ENCODE peak calls at places on chromosomes 7 and 10, in six cellular contexts. W is transverse colon, D is HCT116, Q is body of pancreas, Y is IMR-90, K is tibial nerve. A is an unnamed sample.

GRCh38 chr7:45865594-45866410 is 7.1 kb downstream of the CCDC201 start:
- DNase-seq in W (no peak), D (no peak), Q (no peak), Y (peak), K (no peak), A (no peak)

GRCh38 chr10:123009105-123009805 is 449 bp downstream of the ACADSB start:
- DNase-seq in W (peak), D (no peak), Q (peak), Y (no peak), K (peak), A (peak)

GRCh38 chr7:71497233-71497946 is 365.4 kb downstream of the GALNT17 start:
- DNase-seq in W (no peak), D (no peak), Q (no peak), Y (no peak), K (peak), A (no peak)

GRCh38 chr10:69180525-69181204 is 631 bp downstream of the SUPV3L1 start:
- DNase-seq in W (no peak), D (no peak), Q (no peak), Y (peak), K (no peak), A (peak)

GRCh38 chr7:128302110-128302509 is 41.6 kb downstream of the RBM28 start:
- DNase-seq in W (no peak), D (no peak), Q (no peak), Y (no peak), K (no peak), A (no peak)

GRCh38 chr10:17326377-17326776 is 98.3 kb downstream of the VIM start:
- DNase-seq in W (no peak), D (no peak), Q (no peak), Y (no peak), K (no peak), A (no peak)

GRCh38 chr7:87220026-87220733 is 648 bp upstream of the TMEM243 start:
- DNase-seq in W (peak), D (peak), Q (peak), Y (peak), K (peak), A (peak)

GRCh38 chr7:81529785-81530184 is 240.1 kb downstream of the HGF start:
- DNase-seq in W (no peak), D (no peak), Q (no peak), Y (no peak), K (no peak), A (no peak)

GRCh38 chr10:24288581-24288980 is 79.6 kb downstream of the KIAA1217 start:
- DNase-seq in W (no peak), D (no peak), Q (no peak), Y (no peak), K (no peak), A (no peak)

GRCh38 chr7:131238260-131238940 is 89.3 kb upstream of the MKLN1 start:
- DNase-seq in W (no peak), D (no peak), Q (no peak), Y (peak), K (no peak), A (no peak)

GRCh38 chr7:15084368-15084767 is 181.8 kb upstream of the DGKB start:
- DNase-seq in W (no peak), D (no peak), Q (no peak), Y (no peak), K (no peak), A (no peak)

GRCh38 chr10:91603931-91604331 is 28.9 kb downstream of the PPP1R3C start:
- DNase-seq in W (no peak), D (no peak), Q (peak), Y (no peak), K (no peak), A (no peak)

GRCh38 chr10:3873728-3874461 is 88.9 kb upstream of the KLF6 start:
- DNase-seq in W (no peak), D (peak), Q (no peak), Y (peak), K (no peak), A (peak)

GRCh38 chr10:45181483-45181882 is 133.9 kb downstream of the OR13A1 start:
- DNase-seq in W (no peak), D (no peak), Q (no peak), Y (peak), K (no peak), A (no peak)

GRCh38 chr7:41955475-41956243 is 252.8 kb upstream of the INHBA start:
- DNase-seq in W (peak), D (no peak), Q (peak), Y (peak), K (peak), A (no peak)

GRCh38 chr7:31899356-31899927 is 170.8 kb downstream of the PDE1C start:
- DNase-seq in W (no peak), D (no peak), Q (no peak), Y (no peak), K (no peak), A (no peak)

GRCh38 chr10:17214486-17214885 is 13.0 kb upstream of the TRDMT1 start:
- DNase-seq in W (no peak), D (no peak), Q (no peak), Y (no peak), K (no peak), A (no peak)

GRCh38 chr10:120782336-120782735 is 68.8 kb upstream of the WDR11 start:
- DNase-seq in W (no peak), D (no peak), Q (no peak), Y (no peak), K (no peak), A (no peak)

GRCh38 chr7:95772771-95773581 is 622 bp downstream of the DYNC1I1 start:
- DNase-seq in W (peak), D (no peak), Q (peak), Y (no peak), K (peak), A (no peak)

GRCh38 chr10:113666682-113667252 is 2.9 kb upstream of the NRAP start:
- DNase-seq in W (no peak), D (no peak), Q (no peak), Y (peak), K (no peak), A (no peak)

GRCh38 chr10:93837783-93838677 is 55.7 kb upstream of the SLC35G1 start:
- DNase-seq in W (no peak), D (no peak), Q (peak), Y (no peak), K (no peak), A (no peak)

GRCh38 chr7:135405969-135406368 is 103.9 kb downstream of the CNOT4 start:
- DNase-seq in W (no peak), D (no peak), Q (no peak), Y (no peak), K (no peak), A (no peak)

GRCh38 chr10:2196272-2196671 is 458.9 kb upstream of the ADARB2 start:
- DNase-seq in W (no peak), D (no peak), Q (no peak), Y (no peak), K (no peak), A (no peak)

GRCh38 chr10:72319416-72320254 is 35.1 kb downstream of the DNAJB12 start:
- DNase-seq in W (peak), D (peak), Q (peak), Y (peak), K (peak), A (peak)
- TF ChIP-seq POLR2A in W (peak), D (no peak), Q (no peak), Y (peak), K (peak), A (no peak)

DNA sequence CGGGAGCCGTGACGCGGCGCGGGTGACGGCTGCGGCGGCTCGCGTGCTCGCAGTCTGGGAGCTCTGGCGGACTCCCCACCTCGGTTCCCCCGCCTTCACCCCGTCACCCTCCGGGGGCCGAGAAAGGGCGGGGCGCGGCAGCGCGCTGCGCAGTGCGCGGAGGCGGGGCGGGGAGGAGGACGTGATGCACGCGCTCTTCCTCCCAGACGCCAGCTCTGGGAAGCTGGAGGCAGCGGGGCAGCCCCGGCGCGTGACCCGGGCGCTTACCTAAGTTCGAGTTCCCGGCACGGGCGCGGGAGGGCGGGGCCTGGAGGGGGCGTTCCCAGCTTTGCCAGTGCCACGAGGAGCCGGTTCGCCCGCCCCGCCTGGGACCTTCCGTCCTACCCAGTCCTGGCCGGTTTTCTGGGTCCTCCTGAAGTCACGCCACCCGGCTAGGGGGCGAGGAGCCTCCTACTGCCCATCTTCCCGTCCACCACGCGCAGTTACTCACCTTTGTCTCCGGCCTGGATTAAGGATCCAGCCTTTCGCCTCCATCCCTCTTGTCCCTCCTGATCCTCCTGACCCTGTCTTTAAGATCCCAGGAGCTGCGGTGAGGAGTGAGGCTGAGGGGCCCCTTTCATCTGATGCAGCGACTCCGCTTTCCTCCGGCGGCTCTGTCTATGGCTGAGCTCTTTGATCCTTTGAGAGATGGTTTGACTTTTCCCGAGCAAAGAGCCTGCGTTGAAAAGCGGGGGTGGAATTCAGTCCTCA is 443 bp upstream of the NAMPT start:
- DNase-seq in W (peak), D (peak), Q (peak), Y (peak), K (peak), A (peak)
- TF ChIP-seq POLR2A in W (peak), D (peak), Q (peak), Y (peak), K (peak), A (peak)

GRCh38 chr10:103193107-103193819 is at the start of gene NT5C2:
- DNase-seq in W (peak), D (peak), Q (peak), Y (peak), K (peak), A (peak)
- TF ChIP-seq POLR2A in W (no peak), D (peak), Q (peak), Y (no peak), K (no peak), A (no peak)

GRCh38 chr7:123747620-123748141 is 1.1 kb downstream of the WASL start:
- DNase-seq in W (peak), D (peak), Q (peak), Y (peak), K (peak), A (peak)
- TF ChIP-seq POLR2A in W (peak), D (no peak), Q (peak), Y (no peak), K (peak), A (no peak)

GRCh38 chr10:119103687-119104652 is at the start of gene DENND10:
- DNase-seq in W (peak), D (peak), Q (peak), Y (peak), K (peak), A (peak)
- TF ChIP-seq POLR2A in W (peak), D (peak), Q (peak), Y (peak), K (peak), A (peak)

GRCh38 chr10:13161267-13162012 is at the start of gene MCM10:
- DNase-seq in W (peak), D (peak), Q (peak), Y (peak), K (peak), A (peak)
- TF ChIP-seq POLR2A in W (no peak), D (peak), Q (no peak), Y (no peak), K (no peak), A (peak)

DNA sequence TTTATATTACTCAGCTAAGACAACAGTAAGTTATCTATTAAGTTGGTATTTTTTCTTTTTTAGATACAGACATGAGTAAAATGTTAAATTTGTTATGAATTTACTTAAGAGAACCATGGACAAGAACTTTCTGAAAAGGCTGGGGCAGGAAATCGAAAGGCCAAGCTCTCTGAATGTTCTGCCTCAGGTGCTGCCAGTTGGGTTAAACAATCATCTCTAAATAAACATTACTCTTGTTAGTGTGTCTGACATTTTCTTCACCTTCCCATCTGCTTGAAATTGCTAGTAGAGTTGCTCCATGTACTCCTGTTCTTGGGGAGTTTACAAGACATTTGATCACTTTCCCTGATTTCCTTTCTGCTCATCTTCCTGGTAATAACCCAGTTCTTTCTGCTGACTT is 87.5 kb downstream of the ANKRD7 start:
- DNase-seq in W (no peak), D (no peak), Q (no peak), Y (no peak), K (no peak), A (no peak)
- TF ChIP-seq POLR2A in W (no peak), D (no peak), Q (no peak), Y (no peak), K (no peak), A (no peak)

GRCh38 chr7:149856-150636 is 42.3 kb upstream of the FAM20C start:
- DNase-seq in W (peak), D (no peak), Q (peak), Y (no peak), K (peak), A (peak)
- TF ChIP-seq POLR2A in W (no peak), D (no peak), Q (no peak), Y (no peak), K (no peak), A (no peak)